ENCODE peak calls at places on chromosomes 1 and 21, in six cellular contexts. One of them, this sample, is unnamed.

GRCh38 chr1:33927721-33928120 is 63.8 kb downstream of the HMGB4 start:
- DNase-seq in CD8-positive, alpha-beta T cell: no peak
- DNase-seq in ovary: no peak
- DNase-seq in HTR-8/SVneo: no peak
- DNase-seq in left ventricle myocardium inferior: no peak
- DNase-seq in fibroblast of the aortic adventitia: no peak
- DNase-seq in this sample: no peak

GRCh38 chr1:162756523-162756922 is 34.0 kb upstream of the HSD17B7 start:
- DNase-seq in HTR-8/SVneo: peak
- DNase-seq in left ventricle myocardium inferior: no peak
- DNase-seq in ovary: no peak
- DNase-seq in CD8-positive, alpha-beta T cell: no peak
- DNase-seq in fibroblast of the aortic adventitia: peak
- DNase-seq in this sample: no peak

GRCh38 chr1:78831731-78832360 is 174.7 kb downstream of the ADGRL4 start:
- DNase-seq in ovary: no peak
- DNase-seq in CD8-positive, alpha-beta T cell: no peak
- DNase-seq in left ventricle myocardium inferior: no peak
- DNase-seq in HTR-8/SVneo: peak
- DNase-seq in fibroblast of the aortic adventitia: peak
- DNase-seq in this sample: no peak

GRCh38 chr1:240055978-240056772 is 35.5 kb upstream of the FMN2 start:
- DNase-seq in ovary: no peak
- DNase-seq in left ventricle myocardium inferior: no peak
- DNase-seq in fibroblast of the aortic adventitia: no peak
- DNase-seq in CD8-positive, alpha-beta T cell: no peak
- DNase-seq in HTR-8/SVneo: no peak
- DNase-seq in this sample: no peak

GRCh38 chr21:37700641-37701202 is 215.5 kb downstream of the KCNJ6 start:
- DNase-seq in fibroblast of the aortic adventitia: peak
- DNase-seq in left ventricle myocardium inferior: no peak
- DNase-seq in CD8-positive, alpha-beta T cell: no peak
- DNase-seq in ovary: no peak
- DNase-seq in HTR-8/SVneo: peak
- DNase-seq in this sample: peak

GRCh38 chr21:39156024-39156423 is 27.2 kb downstream of the PSMG1 start:
- DNase-seq in ovary: no peak
- DNase-seq in fibroblast of the aortic adventitia: peak
- DNase-seq in CD8-positive, alpha-beta T cell: no peak
- DNase-seq in HTR-8/SVneo: no peak
- DNase-seq in left ventricle myocardium inferior: no peak
- DNase-seq in this sample: no peak

GRCh38 chr1:228228601-228229074 is 20.8 kb downstream of the OBSCN start:
- DNase-seq in fibroblast of the aortic adventitia: peak
- DNase-seq in left ventricle myocardium inferior: no peak
- DNase-seq in HTR-8/SVneo: no peak
- DNase-seq in ovary: no peak
- DNase-seq in CD8-positive, alpha-beta T cell: no peak
- DNase-seq in this sample: no peak

GRCh38 chr1:214864896-214865688 is 217.4 kb upstream of the KCNK2 start:
- DNase-seq in CD8-positive, alpha-beta T cell: no peak
- DNase-seq in HTR-8/SVneo: peak
- DNase-seq in left ventricle myocardium inferior: no peak
- DNase-seq in fibroblast of the aortic adventitia: peak
- DNase-seq in ovary: no peak
- DNase-seq in this sample: no peak

GRCh38 chr1:206847337-206847834 is 18.0 kb upstream of the IL20 start:
- DNase-seq in ovary: no peak
- DNase-seq in left ventricle myocardium inferior: no peak
- DNase-seq in CD8-positive, alpha-beta T cell: no peak
- DNase-seq in fibroblast of the aortic adventitia: no peak
- DNase-seq in HTR-8/SVneo: no peak
- DNase-seq in this sample: no peak

This sample was measured in NK-92 treated with Interleukin-12 subunit alpha and Interleukin-12 subunit beta, amount 100 ng/mL, for 24 hours.